ENCODE peak calls at places on chromosomes 2 and 18, in six cellular contexts. V is dorsolateral prefrontal cortex, T is left ventricle myocardium inferior, M is bronchial epithelial cell, B is suprapubic skin, H is brain microvascular endothelial cell. I is an unnamed sample.

GRCh38 chr2:212064318-212064717 is 474.3 kb downstream of the ERBB4 start:
- DNase-seq in B (no peak), H (no peak), V (no peak), M (no peak), T (no peak), I (no peak)

GRCh38 chr18:12657849-12658829 is at the start of gene SPIRE1:
- DNase-seq in H (peak), T (peak), B (peak), M (peak), V (peak), I (peak)

GRCh38 chr18:46260879-46261143 is 156.6 kb downstream of the HAUS1 start:
- DNase-seq in V (no peak), B (no peak), M (no peak), T (no peak), H (no peak), I (no peak)

GRCh38 chr18:50644807-50645206 is 84.9 kb downstream of the MAPK4 start:
- DNase-seq in T (no peak), M (peak), V (no peak), H (no peak), B (no peak), I (no peak)

GRCh38 chr2:46770622-46771021 is 145.0 kb downstream of the MCFD2 start:
- DNase-seq in H (peak), T (no peak), B (no peak), V (no peak), M (no peak), I (peak)

GRCh38 chr2:20728114-20728758 is 61.3 kb downstream of the GDF7 start:
- DNase-seq in T (no peak), V (no peak), B (no peak), M (peak), H (peak), I (no peak)

GRCh38 chr2:12948231-12948962 is 231.7 kb downstream of the TRIB2 start:
- DNase-seq in T (no peak), H (no peak), B (no peak), V (no peak), M (no peak), I (peak)

GRCh38 chr18:24875286-24875685 is 414.8 kb downstream of the HRH4 start:
- DNase-seq in H (no peak), T (no peak), V (no peak), B (no peak), M (no peak), I (no peak)

GRCh38 chr2:46169452-46169851 is 127.8 kb upstream of the EPAS1 start:
- DNase-seq in T (no peak), B (no peak), V (no peak), M (no peak), H (no peak), I (no peak)

GRCh38 chr18:35197286-35197685 is 43.5 kb upstream of the ZNF397 start:
- DNase-seq in M (no peak), B (no peak), V (no peak), T (no peak), H (no peak), I (no peak)

GRCh38 chr2:151024696-151025095 is 237.0 kb downstream of the RBM43 start:
- DNase-seq in M (no peak), V (no peak), B (no peak), T (no peak), H (no peak), I (no peak)

GRCh38 chr18:72544092-72544886 is at the start of gene CBLN2:
- DNase-seq in M (peak), V (peak), H (peak), B (no peak), T (no peak), I (peak)

GRCh38 chr2:223101340-223102039 is 49.5 kb downstream of the KCNE4 start:
- DNase-seq in T (no peak), H (peak), B (no peak), V (no peak), M (peak), I (peak)

GRCh38 chr2:88329815-88330603 is 122.5 kb downstream of the FOXI3 start:
- DNase-seq in T (no peak), V (no peak), M (peak), H (peak), B (no peak), I (peak)

GRCh38 chr2:213806125-213806726 is 522.0 kb downstream of the SPAG16 start:
- DNase-seq in B (no peak), H (no peak), T (no peak), M (peak), V (no peak), I (peak)
- TF ChIP-seq CTCF in B (no peak), H (no peak), T (peak), M (no peak), V (peak), I (peak)

DNA sequence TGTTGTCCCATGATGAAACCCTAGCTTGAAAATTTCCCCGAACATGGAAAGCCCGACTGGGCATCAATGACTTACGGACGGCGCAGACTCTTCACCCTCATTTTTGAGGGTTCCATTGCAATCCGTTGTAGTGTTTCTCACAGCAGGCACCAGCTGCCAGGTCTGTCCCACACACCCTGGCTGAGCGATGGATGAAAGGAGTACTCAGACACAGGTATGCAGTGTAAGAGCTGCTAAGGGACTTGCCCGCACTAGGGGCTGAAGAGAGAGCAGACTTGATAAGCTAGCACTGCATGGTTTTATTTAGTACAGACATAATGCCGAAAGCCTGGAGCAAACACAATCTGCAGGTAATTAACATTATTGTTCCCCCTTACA is 15.8 kb downstream of the DYNAP start:
- DNase-seq in M (no peak), V (no peak), B (no peak), H (no peak), T (no peak), I (no peak)
- H3K4me3 ChIP-seq in M (no peak), V (no peak), B (no peak), H (no peak), T (no peak), I (no peak)

GRCh38 chr2:235132641-235133040 is 180.8 kb downstream of the SH3BP4 start:
- DNase-seq in V (no peak), M (no peak), B (no peak), H (no peak), T (no peak), I (no peak)

GRCh38 chr2:235135195-235135965 is 183.6 kb downstream of the SH3BP4 start:
- DNase-seq in H (no peak), M (no peak), V (no peak), B (no peak), T (no peak), I (no peak)

GRCh38 chr2:235133837-235134236 is 182.0 kb downstream of the SH3BP4 start:
- DNase-seq in T (no peak), M (no peak), H (no peak), B (no peak), V (no peak), I (no peak)

GRCh38 chr2:235139956-235140800 is 188.4 kb downstream of the SH3BP4 start:
- DNase-seq in V (no peak), M (no peak), H (no peak), T (no peak), B (no peak), I (no peak)

GRCh38 chr2:235135990-235136561 is 184.3 kb downstream of the SH3BP4 start:
- DNase-seq in H (peak), T (peak), M (peak), B (peak), V (peak), I (peak)
- TF ChIP-seq CTCF in H (peak), T (peak), M (peak), B (peak), V (peak), I (peak)

GRCh38 chr2:81263989-81264388 is 959.4 kb upstream of the LRRTM1 start:
- DNase-seq in T (no peak), H (no peak), M (no peak), B (no peak), V (no peak), I (no peak)
- H3K4me3 ChIP-seq in T (no peak), H (no peak), M (no peak), B (no peak), V (no peak), I (no peak)